ENCODE peak calls at places on chromosomes 11 and 22, in four cellular contexts. L, K, J and H are unnamed samples.

GRCh38 chr11:13310443-13310842 is 32.9 kb downstream of the BMAL1 start:
- DNase-seq in K (no peak), L (no peak), J (no peak), H (no peak)

GRCh38 chr11:64996710-64997380 is at the start of gene BATF2:
- DNase-seq in L (peak), J (peak), K (peak), H (peak)

GRCh38 chr22:47534150-47535133 is 772.0 kb downstream of the TBC1D22A start:
- DNase-seq in L (no peak), K (peak), J (no peak), H (no peak)

GRCh38 chr22:41474878-41475451 is 6.0 kb downstream of the ACO2 start:
- DNase-seq in J (no peak), L (no peak), K (no peak), H (no peak)

GRCh38 chr11:36817336-36817965 is 219.4 kb upstream of the RAG2 start:
- DNase-seq in L (no peak), J (no peak), K (no peak), H (no peak)

GRCh38 chr22:41589260-41589600 is 410 bp downstream of the PMM1 start:
- DNase-seq in L (no peak), K (no peak), J (no peak), H (peak)

GRCh38 chr22:27331526-27332281 is 469.9 kb downstream of the MN1 start:
- DNase-seq in K (peak), J (peak), L (peak), H (peak)

GRCh38 chr22:45268958-45269844 is 15.5 kb upstream of the UPK3A start:
- DNase-seq in K (peak), L (peak), J (peak), H (peak)

GRCh38 chr11:60960405-60960804 is 8.4 kb upstream of the SLC15A3 start:
- DNase-seq in J (no peak), L (no peak), K (no peak), H (no peak)

GRCh38 chr11:112459001-112459400 is 198.3 kb upstream of the PLET1 start:
- DNase-seq in K (no peak), J (no peak), L (no peak), H (no peak)

GRCh38 chr11:60378359-60378758 is at the start of gene MS4A7:
- DNase-seq in L (no peak), K (peak), J (peak), H (peak)

GRCh38 chr11:3222003-3222855 is 3.6 kb upstream of the MRGPRG start:
- DNase-seq in L (peak), K (no peak), J (peak), H (no peak)

GRCh38 chr22:45597460-45598192 is 74.0 kb upstream of the ATXN10 start:
- DNase-seq in K (no peak), L (no peak), J (no peak), H (peak)

GRCh38 chr11:33658195-33658900 is 42.3 kb downstream of the C11orf91 start:
- DNase-seq in K (no peak), J (no peak), L (no peak), H (no peak)

GRCh38 chr11:57567210-57567511 is 311 bp downstream of the UBE2L6 start:
- DNase-seq in J (no peak), L (no peak), K (no peak), H (no peak)

GRCh38 chr11:41612415-41612814 is 153.0 kb upstream of the LRRC4C start:
- DNase-seq in J (no peak), L (no peak), K (no peak), H (no peak)

GRCh38 chr11:129368889-129369672 is 6.6 kb upstream of the BARX2 start:
- DNase-seq in K (no peak), L (no peak), J (no peak), H (no peak)

GRCh38 chr22:28025333-28025732 is 106.3 kb upstream of the PITPNB start:
- DNase-seq in J (no peak), L (peak), K (no peak), H (no peak)

GRCh38 chr22:45916515-45916914 is 60.4 kb downstream of the WNT7B start:
- DNase-seq in L (no peak), J (no peak), K (peak), H (no peak)

GRCh38 chr11:117950320-117950719 is 21.1 kb upstream of the TMPRSS13 start:
- DNase-seq in K (no peak), J (no peak), L (no peak), H (no peak)

GRCh38 chr11:90434858-90435257 is 212.0 kb upstream of the CHORDC1 start:
- DNase-seq in J (no peak), K (no peak), L (no peak), H (no peak)

GRCh38 chr11:64357904-64358535 is 942 bp upstream of the RPS6KA4 start:
- DNase-seq in K (peak), L (no peak), J (no peak), H (no peak)

GRCh38 chr11:63583288-63583687 is 20.1 kb upstream of the PLAAT2 start:
- DNase-seq in K (no peak), J (no peak), L (no peak), H (no peak)

GRCh38 chr11:1890856-1891830 is 552 bp downstream of the PRR33 start:
- DNase-seq in K (no peak), J (no peak), L (no peak), H (no peak)

GRCh38 chr11:1893581-1894359 is 2.1 kb upstream of the PRR33 start:
- DNase-seq in J (no peak), K (no peak), L (no peak), H (no peak)

GRCh38 chr11:1891831-1892115 is at the start of gene PRR33:
- DNase-seq in K (no peak), J (no peak), L (no peak), H (no peak)

GRCh38 chr11:1892116-1892515 is 421 bp upstream of the PRR33 start:
- DNase-seq in L (no peak), K (no peak), J (peak), H (no peak)

DNA sequence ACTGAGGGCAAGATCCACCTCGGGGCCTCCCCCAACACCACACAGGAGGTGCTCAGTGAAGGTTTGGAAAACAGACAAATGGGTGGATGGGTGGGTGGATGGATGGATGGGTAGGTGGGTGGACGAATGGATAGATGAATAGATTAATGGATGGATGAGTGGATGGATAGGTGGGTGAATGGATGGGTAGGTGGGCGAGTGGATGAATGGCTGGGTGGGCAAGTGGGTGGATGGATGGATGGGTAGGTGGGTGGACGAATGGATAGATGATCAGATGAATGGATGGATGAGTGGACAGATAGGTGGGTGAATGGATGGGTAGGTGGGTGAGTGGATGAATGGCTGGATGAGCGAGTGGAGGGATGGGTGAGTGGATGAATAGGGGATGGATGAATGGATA is 863 bp upstream of the PRR33 start:
- DNase-seq in L (no peak), J (no peak), K (no peak), H (no peak)
- H3K27ac ChIP-seq in L (no peak), J (no peak), K (no peak), H (no peak)

GRCh38 chr11:17986007-17986710 is 26.7 kb downstream of the SERGEF start:
- DNase-seq in J (peak), L (peak), K (peak), H (no peak)
- H3K27ac ChIP-seq in J (no peak), L (peak), K (no peak), H (no peak)

DNA sequence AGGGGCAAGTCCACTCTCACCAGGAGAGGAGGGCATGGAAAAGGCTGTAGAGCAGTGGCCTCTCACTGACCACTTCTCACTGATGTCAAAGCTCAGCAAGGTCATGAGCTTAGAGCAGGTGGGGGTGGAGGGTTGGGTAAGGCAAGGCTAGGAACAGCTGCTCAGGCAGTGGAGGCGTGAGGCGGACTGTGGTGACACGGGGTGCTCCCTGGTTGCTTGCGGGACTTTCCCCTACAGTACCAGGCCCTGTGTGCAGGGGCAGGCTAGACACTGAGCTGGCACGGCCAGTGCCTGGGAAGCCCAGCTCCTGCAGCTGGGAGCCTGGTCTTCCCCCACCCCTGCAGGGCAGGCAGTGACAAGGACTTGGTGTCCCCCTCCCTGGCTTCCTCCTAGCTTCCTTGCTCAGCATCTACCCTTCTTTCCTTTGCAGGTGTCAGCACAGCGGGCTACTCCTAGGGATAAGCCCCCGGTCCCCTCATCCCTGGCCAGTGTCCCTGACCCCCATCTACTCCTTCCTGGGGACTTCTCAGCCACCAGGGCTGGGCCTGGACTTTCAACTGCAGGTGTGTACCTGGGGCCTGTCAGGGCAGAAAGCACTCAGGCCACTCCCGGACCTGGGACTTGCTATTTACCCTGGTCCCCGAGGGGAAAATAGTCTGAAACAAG is 45.6 kb downstream of the PISD start:
- DNase-seq in L (no peak), K (no peak), J (no peak), H (no peak)
- H3K27ac ChIP-seq in L (no peak), K (no peak), J (peak), H (no peak)

DNA sequence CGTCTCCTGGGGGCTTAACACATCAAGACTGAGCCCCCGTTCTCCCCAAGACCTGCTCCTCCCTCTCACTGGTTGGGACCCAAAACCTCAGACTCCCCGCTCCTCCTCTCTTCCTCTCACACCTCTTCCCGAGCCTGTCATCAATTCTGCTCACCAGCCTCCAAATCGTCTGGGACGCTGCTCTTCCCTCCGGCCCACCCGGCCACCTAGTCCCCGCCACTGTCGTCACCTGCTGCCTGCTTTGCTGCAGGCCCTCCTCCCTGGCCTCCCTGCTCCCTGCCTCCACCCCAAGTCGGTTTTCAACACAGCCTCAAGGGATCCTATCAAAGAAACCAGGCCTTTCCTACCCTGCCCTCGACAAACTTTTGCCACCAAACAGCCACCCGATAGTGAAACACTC is 3.1 kb downstream of the MFNG start:
- DNase-seq in K (peak), J (no peak), L (no peak), H (no peak)
- H3K27ac ChIP-seq in K (no peak), J (peak), L (no peak), H (peak)

GRCh38 chr11:35180311-35181233 is 41.6 kb downstream of the CD44 start:
- DNase-seq in L (no peak), K (no peak), J (no peak), H (no peak)

GRCh38 chr11:35183526-35183925 is 44.6 kb downstream of the CD44 start:
- DNase-seq in J (no peak), L (no peak), K (no peak), H (no peak)

GRCh38 chr11:35179466-35180135 is 40.6 kb downstream of the CD44 start:
- DNase-seq in L (no peak), J (no peak), K (no peak), H (no peak)

GRCh38 chr11:35185696-35186095 is 46.7 kb downstream of the CD44 start:
- DNase-seq in J (no peak), L (no peak), K (no peak), H (no peak)

GRCh38 chr11:35182317-35182939 is 43.5 kb downstream of the CD44 start:
- DNase-seq in L (no peak), J (no peak), K (no peak), H (no peak)
- H3K27ac ChIP-seq in L (no peak), J (no peak), K (no peak), H (peak)

GRCh38 chr11:67409261-67409666 is 5.4 kb downstream of the TBC1D10C start:
- DNase-seq in L (no peak), K (no peak), J (no peak), H (no peak)

GRCh38 chr11:67409781-67410368 is 5.6 kb upstream of the CARNS1 start:
- DNase-seq in L (no peak), K (no peak), J (no peak), H (no peak)

GRCh38 chr11:67406969-67407699 is 3.3 kb downstream of the TBC1D10C start:
- DNase-seq in J (no peak), K (no peak), L (no peak), H (peak)

GRCh38 chr11:67407700-67408163 is 3.8 kb downstream of the TBC1D10C start:
- DNase-seq in L (no peak), J (no peak), K (no peak), H (no peak)

GRCh38 chr11:67408437-67409200 is 4.7 kb downstream of the TBC1D10C start:
- DNase-seq in L (no peak), J (no peak), K (no peak), H (no peak)
- H3K27ac ChIP-seq in L (no peak), J (peak), K (no peak), H (peak)

GRCh38 chr11:132256621-132257227 is 886.3 kb downstream of the NTM start:
- DNase-seq in K (no peak), L (no peak), J (no peak), H (no peak)
- H3K27ac ChIP-seq in K (no peak), L (no peak), J (no peak), H (no peak)

GRCh38 chr11:134437821-134438220 is 25.8 kb upstream of the B3GAT1 start:
- DNase-seq in L (no peak), K (no peak), J (no peak), H (no peak)

GRCh38 chr11:134433806-134434205 is 21.8 kb upstream of the B3GAT1 start:
- DNase-seq in K (no peak), J (no peak), L (no peak), H (no peak)

GRCh38 chr11:134438533-134438932 is 26.5 kb upstream of the B3GAT1 start:
- DNase-seq in L (no peak), J (no peak), K (no peak), H (no peak)

GRCh38 chr11:134439181-134439580 is 27.1 kb upstream of the B3GAT1 start:
- DNase-seq in L (no peak), J (no peak), K (no peak), H (no peak)

GRCh38 chr11:134436781-134437180 is 24.7 kb upstream of the B3GAT1 start:
- DNase-seq in K (no peak), L (no peak), J (no peak), H (no peak)
- H3K27ac ChIP-seq in K (no peak), L (no peak), J (no peak), H (no peak)

DNA sequence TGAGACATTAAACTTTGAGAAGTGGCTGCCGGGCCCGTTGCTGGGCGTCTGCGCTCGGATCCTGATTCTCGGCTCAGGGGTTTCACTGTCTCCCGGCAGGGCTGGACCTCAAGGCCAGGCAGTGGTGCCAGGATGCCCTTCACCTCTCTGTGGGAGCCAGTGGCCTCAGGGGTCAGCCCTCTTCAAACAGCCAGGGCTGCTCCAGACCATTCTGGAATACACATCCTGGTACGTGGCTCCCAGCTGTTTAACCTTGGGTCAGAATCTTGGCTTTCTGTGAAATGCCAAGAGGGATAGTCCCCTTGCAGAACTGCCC is 70.5 kb downstream of the MPPED1 start:
- DNase-seq in J (no peak), K (no peak), L (no peak), H (no peak)
- H3K27ac ChIP-seq in J (no peak), K (no peak), L (no peak), H (no peak)

GRCh38 chr22:29166180-29166579 is 39.5 kb upstream of the EMID1 start:
- DNase-seq in L (no peak), J (no peak), K (no peak), H (no peak)

GRCh38 chr22:29171721-29172120 is 34.0 kb upstream of the EMID1 start:
- DNase-seq in K (no peak), J (no peak), L (no peak), H (no peak)

GRCh38 chr22:29165336-29166060 is 40.2 kb upstream of the EMID1 start:
- DNase-seq in J (no peak), K (no peak), L (no peak), H (no peak)

GRCh38 chr22:29163808-29164207 is 41.9 kb upstream of the EMID1 start:
- DNase-seq in J (no peak), L (no peak), K (no peak), H (no peak)

GRCh38 chr22:29167032-29167911 is 38.4 kb upstream of the EMID1 start:
- DNase-seq in J (no peak), K (no peak), L (no peak), H (no peak)
- H3K27ac ChIP-seq in J (no peak), K (no peak), L (no peak), H (no peak)